ENCODE peak calls at places on chromosomes 6 and 20, in five cellular contexts. W is H9, N is neuronal stem cell, Q is mesendoderm, I is trophoblast cell. L is an unnamed sample.

GRCh38 chr20:59783020-59784010 is 150.1 kb downstream of the SYCP2 start:
- DNase-seq in W (peak), N (peak), Q (peak), I (peak), L (peak)

GRCh38 chr20:8251201-8251575 is 119.1 kb downstream of the PLCB1 start:
- DNase-seq in W (no peak), N (no peak), Q (no peak), I (no peak), L (no peak)

GRCh38 chr6:27414996-27415395 is 26.4 kb downstream of the ZNF391 start:
- DNase-seq in W (no peak), N (no peak), Q (no peak), I (no peak), L (no peak)

GRCh38 chr20:25856256-25856884 is 159.7 kb upstream of the ZNF337 start:
- DNase-seq in W (no peak), N (no peak), Q (no peak), I (no peak), L (no peak)

GRCh38 chr6:116665464-116665863 is 3.1 kb downstream of the ZUP1 start:
- DNase-seq in W (no peak), N (no peak), Q (no peak), I (no peak), L (no peak)

GRCh38 chr6:56954389-56955170 is at the start of gene BEND6:
- DNase-seq in W (peak), N (peak), Q (peak), I (peak), L (peak)

GRCh38 chr20:3563113-3563512 is 92.3 kb downstream of the ATRN start:
- DNase-seq in W (no peak), N (no peak), Q (no peak), I (no peak), L (peak)

GRCh38 chr20:13261460-13262301 is 40.6 kb downstream of the ISM1 start:
- DNase-seq in W (peak), N (peak), Q (peak), I (peak), L (peak)

GRCh38 chr6:131652472-131652871 is 15.4 kb downstream of the ENPP3 start:
- DNase-seq in W (no peak), N (no peak), Q (no peak), I (no peak), L (peak)

GRCh38 chr6:18265099-18265372 is 706 bp upstream of the DEK start:
- DNase-seq in W (no peak), N (no peak), Q (no peak), I (no peak), L (no peak)

GRCh38 chr20:25064561-25064960 is 6.6 kb upstream of the ACSS1 start:
- DNase-seq in W (no peak), N (no peak), Q (no peak), I (no peak), L (no peak)

GRCh38 chr6:63805808-63806572 is 170.4 kb downstream of the PHF3 start:
- DNase-seq in W (no peak), N (no peak), Q (peak), I (no peak), L (peak)

GRCh38 chr20:30922129-30922528 is 335.3 kb upstream of the DEFB115 start:
- DNase-seq in W (no peak), N (no peak), Q (no peak), I (no peak), L (no peak)

GRCh38 chr6:41371461-41371991 is 36.1 kb downstream of the NCR2 start:
- DNase-seq in W (peak), N (peak), Q (peak), I (no peak), L (peak)

GRCh38 chr20:51696304-51697118 is 71.7 kb downstream of the ATP9A start:
- DNase-seq in W (no peak), N (no peak), Q (no peak), I (no peak), L (no peak)

DNA sequence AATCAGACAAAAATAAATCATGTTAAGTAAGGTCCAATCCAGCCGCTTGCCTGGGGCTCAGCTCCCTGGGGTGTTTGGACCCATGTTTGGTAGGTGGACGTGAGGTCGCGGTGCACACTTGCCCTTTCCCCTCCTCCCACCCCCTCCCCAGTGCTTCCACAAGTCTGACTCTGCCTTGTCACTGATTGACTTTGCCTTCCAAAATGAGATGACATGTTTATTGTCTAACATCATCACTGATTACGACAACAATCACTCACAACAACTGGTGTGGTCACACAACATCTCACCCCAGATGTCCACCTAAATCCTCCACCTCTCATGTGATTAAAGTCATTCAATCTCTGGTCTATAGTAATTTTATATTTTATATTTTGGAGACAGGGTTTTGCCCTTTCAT is 56.2 kb downstream of the RIN2 start:
- DNase-seq in W (no peak), N (no peak), Q (no peak), I (no peak), L (no peak)
- H2AK5ac ChIP-seq in W (no peak), N (no peak), Q (no peak), I (peak), L (peak)

GRCh38 chr6:143845033-143845432 is 1.9 kb downstream of the LTV1 start:
- DNase-seq in W (no peak), N (no peak), Q (no peak), I (no peak), L (no peak)

GRCh38 chr6:143840595-143840994 is 2.5 kb upstream of the LTV1 start:
- DNase-seq in W (no peak), N (no peak), Q (no peak), I (no peak), L (no peak)

GRCh38 chr6:143843689-143844405 is 709 bp downstream of the LTV1 start:
- DNase-seq in W (no peak), N (no peak), Q (peak), I (no peak), L (peak)

GRCh38 chr6:143838395-143838794 is 4.7 kb upstream of the LTV1 start:
- DNase-seq in W (no peak), N (no peak), Q (no peak), I (no peak), L (no peak)

DNA sequence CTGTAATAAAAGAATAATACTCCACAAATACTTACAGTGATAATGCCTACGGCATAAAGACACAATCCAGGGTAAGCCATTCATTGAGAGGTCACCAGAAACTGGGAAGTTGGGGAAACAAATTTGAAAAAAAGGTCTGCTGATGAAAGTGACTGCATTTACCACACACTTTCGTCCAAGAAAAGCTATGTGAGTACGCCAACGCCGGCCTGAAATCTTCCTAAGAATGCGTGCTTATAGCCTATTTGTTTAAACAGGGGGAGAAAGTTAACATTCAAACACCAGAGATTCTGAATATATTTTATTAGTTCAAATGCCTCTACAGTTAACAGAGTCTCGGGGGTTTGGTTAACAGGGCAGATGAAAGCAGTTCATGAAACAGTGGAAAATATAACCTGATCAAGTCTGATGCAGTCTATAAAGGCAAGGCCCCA is 653 bp upstream of the LTV1 start:
- DNase-seq in W (no peak), N (no peak), Q (no peak), I (no peak), L (peak)
- H2AK5ac ChIP-seq in W (no peak), N (no peak), Q (no peak), I (no peak), L (peak)

DNA sequence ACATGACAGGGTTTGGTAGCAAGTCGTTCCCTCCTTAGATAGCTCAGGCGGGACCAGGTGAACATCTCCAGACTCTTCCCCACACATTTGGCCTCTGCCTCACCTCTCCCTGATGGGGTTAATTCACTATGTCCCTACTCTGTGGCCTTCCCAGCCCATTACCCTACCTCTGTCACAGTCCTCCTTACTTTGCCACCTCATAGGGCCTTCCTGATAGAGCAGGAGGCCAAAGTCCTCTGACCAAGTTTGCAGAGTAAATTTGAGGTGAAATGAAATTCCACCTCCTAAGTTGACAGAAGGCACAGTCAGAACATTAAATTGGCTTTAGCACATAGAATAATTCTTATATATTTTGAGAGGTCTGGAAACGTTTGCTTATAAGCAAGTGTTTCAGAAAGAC is 53.1 kb upstream of the ARMC2 start:
- DNase-seq in W (no peak), N (no peak), Q (no peak), I (no peak), L (no peak)
- H2AK5ac ChIP-seq in W (no peak), N (no peak), Q (no peak), I (no peak), L (no peak)

GRCh38 chr6:143842902-143843688 is at the start of gene LTV1:
- DNase-seq in W (peak), N (peak), Q (peak), I (peak), L (peak)
- H2AK5ac ChIP-seq in W (no peak), N (peak), Q (no peak), I (peak), L (peak)

GRCh38 chr6:159933077-159933476 is 35.8 kb upstream of the IGF2R start:
- DNase-seq in W (no peak), N (no peak), Q (no peak), I (no peak), L (peak)
- H2AK5ac ChIP-seq in W (no peak), N (no peak), Q (no peak), I (no peak), L (no peak)

GRCh38 chr6:167548451-167548850 is 223.6 kb downstream of the TTLL2 start:
- DNase-seq in W (no peak), N (no peak), Q (no peak), I (no peak), L (no peak)
- H2AK5ac ChIP-seq in W (no peak), N (peak), Q (no peak), I (no peak), L (no peak)

GRCh38 chr6:149080511-149080910 is 237.0 kb upstream of the TAB2 start:
- DNase-seq in W (no peak), N (no peak), Q (no peak), I (no peak), L (peak)
- H2AK5ac ChIP-seq in W (no peak), N (no peak), Q (no peak), I (no peak), L (peak)

GRCh38 chr20:57474191-57474590 is 50.7 kb downstream of the CTCFL start:
- DNase-seq in W (no peak), N (no peak), Q (no peak), I (no peak), L (no peak)

GRCh38 chr20:57473246-57474042 is 51.5 kb downstream of the CTCFL start:
- DNase-seq in W (no peak), N (no peak), Q (no peak), I (no peak), L (no peak)

GRCh38 chr20:57476073-57476526 is 48.8 kb downstream of the CTCFL start:
- DNase-seq in W (no peak), N (no peak), Q (no peak), I (no peak), L (no peak)

GRCh38 chr20:57475388-57476072 is 49.4 kb downstream of the CTCFL start:
- DNase-seq in W (no peak), N (no peak), Q (no peak), I (no peak), L (no peak)

DNA sequence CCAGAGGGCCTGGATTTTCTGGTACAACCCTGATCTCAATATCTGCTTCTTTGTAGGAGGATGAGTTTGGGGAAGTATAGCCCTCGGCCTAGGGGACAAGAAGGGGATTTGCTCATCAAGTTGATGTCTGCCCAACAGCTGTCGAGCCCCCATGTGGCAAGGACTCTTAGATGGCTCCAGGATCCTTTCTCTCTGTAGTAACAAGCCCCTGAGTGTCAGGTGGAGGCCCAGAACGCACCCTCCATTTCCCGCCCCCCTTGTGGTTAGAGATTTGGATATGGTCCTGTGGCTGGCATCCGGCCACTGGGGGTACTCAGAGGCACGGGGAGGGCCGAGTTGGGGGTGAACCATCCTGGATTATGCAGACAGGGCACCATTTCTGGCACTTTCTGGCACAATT is 50.1 kb downstream of the CTCFL start:
- DNase-seq in W (no peak), N (no peak), Q (no peak), I (no peak), L (no peak)
- H2AK5ac ChIP-seq in W (no peak), N (no peak), Q (no peak), I (peak), L (no peak)

L was measured in IMR-90.